ENCODE peak calls at places on chromosomes 11 and 22, in four cellular contexts. One of them, this sample, is unnamed. For H3K4me1, the result is how much of the 10 kb centered on the place peaks cover.

GRCh38 chr11:82842019-82842418 is 58.2 kb downstream of the PRCP start:
- DNase-seq in prostate gland: no peak
- DNase-seq in heart left ventricle: no peak
- DNase-seq in neural progenitor cell: peak
- DNase-seq in this sample: no peak

GRCh38 chr22:26553056-26553752 is 36.7 kb downstream of the TPST2 start:
- DNase-seq in neural progenitor cell: no peak
- DNase-seq in prostate gland: no peak
- DNase-seq in heart left ventricle: no peak
- DNase-seq in this sample: no peak

GRCh38 chr11:128734439-128735224 is 40.8 kb downstream of the FLI1 start:
- DNase-seq in neural progenitor cell: no peak
- DNase-seq in prostate gland: no peak
- DNase-seq in heart left ventricle: no peak
- DNase-seq in this sample: no peak

GRCh38 chr11:76616676-76617552 is 53.6 kb downstream of the LRRC32 start:
- DNase-seq in prostate gland: no peak
- DNase-seq in heart left ventricle: no peak
- DNase-seq in neural progenitor cell: no peak
- DNase-seq in this sample: no peak

GRCh38 chr11:12673601-12673923 is 659 bp upstream of the TEAD1 start:
- DNase-seq in neural progenitor cell: no peak
- DNase-seq in heart left ventricle: no peak
- DNase-seq in prostate gland: no peak
- DNase-seq in this sample: no peak

GRCh38 chr11:61041755-61042518 is 60.4 kb upstream of the CD5 start:
- DNase-seq in heart left ventricle: peak
- DNase-seq in neural progenitor cell: peak
- DNase-seq in prostate gland: no peak
- DNase-seq in this sample: no peak

GRCh38 chr11:78039919-78040671 is 17.0 kb upstream of the KCTD14 start:
- DNase-seq in heart left ventricle: peak
- DNase-seq in prostate gland: peak
- DNase-seq in neural progenitor cell: no peak
- DNase-seq in this sample: no peak

GRCh38 chr22:23263651-23264555 is 83.6 kb downstream of the BCR start:
- DNase-seq in neural progenitor cell: no peak
- DNase-seq in prostate gland: no peak
- DNase-seq in heart left ventricle: no peak
- DNase-seq in this sample: no peak

DNA sequence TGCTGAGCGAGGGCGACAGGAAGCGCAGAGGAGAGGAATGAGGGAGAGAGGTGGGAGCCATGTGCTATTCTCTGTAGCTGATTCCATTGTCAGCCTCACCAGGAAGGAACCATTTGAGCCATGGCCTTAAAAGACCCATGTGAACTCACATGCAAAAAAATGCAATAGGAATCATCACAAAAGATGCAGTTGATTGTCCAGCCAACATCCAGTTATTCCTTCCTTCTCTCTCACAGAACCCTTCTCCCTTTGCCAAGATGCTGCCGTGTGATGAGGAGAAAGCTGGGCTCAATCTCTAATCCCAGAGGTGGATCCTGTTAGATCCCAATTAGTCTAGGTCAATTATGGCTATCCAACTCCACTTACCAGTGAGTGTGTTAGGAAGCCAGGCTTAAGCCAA is 58.2 kb upstream of the RRAS2 start:
- DNase-seq in prostate gland: no peak
- DNase-seq in heart left ventricle: no peak
- DNase-seq in neural progenitor cell: no peak
- DNase-seq in this sample: no peak
- H3K4me1 ChIP-seq in prostate gland: under half
- H3K4me1 ChIP-seq in heart left ventricle: under half
- H3K4me1 ChIP-seq in neural progenitor cell: under half
- H3K4me1 ChIP-seq in this sample: under half

GRCh38 chr11:125123194-125123946 is 11.9 kb upstream of the TMEM218 start:
- DNase-seq in neural progenitor cell: no peak
- DNase-seq in heart left ventricle: no peak
- DNase-seq in prostate gland: no peak
- DNase-seq in this sample: no peak
- H3K4me3 ChIP-seq in neural progenitor cell: no peak
- H3K4me3 ChIP-seq in heart left ventricle: no peak
- H3K4me3 ChIP-seq in prostate gland: no peak
- H3K4me3 ChIP-seq in this sample: no peak

DNA sequence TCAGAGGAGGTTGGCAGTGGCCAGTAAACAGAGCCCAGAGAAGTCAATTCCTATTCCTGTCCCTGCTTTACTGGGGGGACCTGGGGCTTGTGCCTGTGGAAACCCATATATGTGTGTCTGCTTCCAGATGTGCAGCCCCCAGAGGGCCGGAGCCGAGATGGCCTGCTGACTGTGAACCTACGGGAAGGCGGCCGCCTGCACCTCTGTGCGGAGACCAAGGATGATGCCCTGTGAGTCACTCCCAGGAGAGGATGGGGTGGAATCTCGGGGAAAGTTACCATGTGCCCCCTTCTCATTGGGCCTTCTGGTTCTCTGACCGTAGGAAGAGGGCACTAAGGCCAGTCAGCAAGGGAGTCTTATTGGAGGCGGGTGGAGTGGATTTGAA is 5.3 kb downstream of the PLEKHB1 start:
- DNase-seq in heart left ventricle: no peak
- DNase-seq in neural progenitor cell: no peak
- DNase-seq in prostate gland: no peak
- DNase-seq in this sample: no peak
- H3K4me1 ChIP-seq in heart left ventricle: under half
- H3K4me1 ChIP-seq in neural progenitor cell: half or more
- H3K4me1 ChIP-seq in prostate gland: under half
- H3K4me1 ChIP-seq in this sample: under half

GRCh38 chr11:111418436-111418787 is 39.3 kb upstream of the POU2AF1 start:
- DNase-seq in prostate gland: no peak
- DNase-seq in heart left ventricle: no peak
- DNase-seq in neural progenitor cell: no peak
- DNase-seq in this sample: no peak
- H3K4me3 ChIP-seq in prostate gland: no peak
- H3K4me3 ChIP-seq in heart left ventricle: no peak
- H3K4me3 ChIP-seq in neural progenitor cell: no peak
- H3K4me3 ChIP-seq in this sample: no peak

DNA sequence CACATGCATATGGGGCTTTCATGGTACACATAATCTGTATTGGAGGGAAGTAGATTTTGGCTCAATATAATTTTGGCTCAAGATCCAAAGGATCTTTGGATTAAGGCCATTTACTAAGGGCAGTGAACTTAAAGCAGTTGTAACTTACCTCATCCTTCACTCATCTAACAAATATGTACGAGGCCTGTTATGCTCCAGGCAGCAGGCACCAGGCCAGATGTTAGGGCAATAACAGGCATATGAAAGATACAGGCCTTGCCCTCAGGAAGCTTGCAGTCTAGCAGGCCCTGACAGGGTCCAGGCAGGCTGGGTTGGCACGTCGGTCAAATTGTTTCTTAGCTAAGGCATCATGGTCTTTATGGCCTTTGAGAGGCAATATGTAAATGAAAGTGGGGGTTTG is 44.6 kb downstream of the LIF start:
- DNase-seq in prostate gland: no peak
- DNase-seq in neural progenitor cell: no peak
- DNase-seq in heart left ventricle: no peak
- DNase-seq in this sample: no peak
- H3K4me1 ChIP-seq in prostate gland: under half
- H3K4me1 ChIP-seq in neural progenitor cell: under half
- H3K4me1 ChIP-seq in heart left ventricle: under half
- H3K4me1 ChIP-seq in this sample: under half

DNA sequence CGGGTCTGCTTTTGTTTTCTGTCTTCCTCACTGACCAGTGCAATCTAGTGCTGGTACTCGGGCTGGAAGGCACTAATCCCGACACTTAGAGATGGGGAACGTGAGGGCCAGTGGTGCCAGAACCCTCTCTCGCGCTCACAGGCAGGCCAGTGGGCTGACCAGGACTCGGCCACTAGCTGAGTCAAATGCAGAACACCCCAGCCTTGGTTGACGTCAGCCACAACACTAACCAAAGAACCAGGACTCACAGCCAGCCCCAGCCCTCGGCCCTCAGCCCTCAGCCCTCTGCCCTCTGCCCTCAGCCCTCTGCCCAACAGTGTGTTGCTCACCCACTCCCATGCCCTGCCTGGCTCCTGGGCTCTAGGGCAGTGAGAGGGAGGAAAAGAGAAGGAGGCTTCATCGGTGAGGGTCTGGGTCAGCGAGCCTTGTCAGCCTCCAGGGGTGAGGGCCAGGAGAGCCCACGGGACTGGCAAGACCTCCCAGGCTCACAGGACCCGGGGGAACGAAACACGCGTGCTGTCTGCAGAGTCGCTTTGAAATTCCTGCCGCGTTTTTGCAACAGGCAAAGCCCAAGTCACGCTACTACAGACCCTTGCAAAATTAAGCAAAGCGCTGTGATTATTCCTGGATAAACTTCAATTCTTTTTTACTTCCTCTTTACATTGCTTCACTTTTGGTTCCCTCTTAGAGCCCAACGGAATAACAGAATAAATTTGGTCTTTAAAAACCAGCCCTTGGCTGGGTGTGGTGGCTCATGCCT is 27.5 kb downstream of the KIAA0930 start:
- DNase-seq in neural progenitor cell: no peak
- DNase-seq in heart left ventricle: no peak
- DNase-seq in prostate gland: no peak
- DNase-seq in this sample: no peak
- H3K4me3 ChIP-seq in neural progenitor cell: peak
- H3K4me3 ChIP-seq in heart left ventricle: peak
- H3K4me3 ChIP-seq in prostate gland: peak
- H3K4me3 ChIP-seq in this sample: no peak

This sample was measured in iPS DF 6.9.